ENCODE peak calls at places on chromosomes 3 and 15, in four cellular contexts. X is CD8-positive, alpha-beta T cell; D is hepatocyte; C is spleen. I is an unnamed sample. For H3K4me1, the result is how much of the 10 kb centered on the place peaks cover.

GRCh38 chr3:46719044-46719565 is 1.4 kb upstream of the PRSS50 start:
- DNase-seq in C (no peak), D (no peak), X (no peak), I (no peak)

GRCh38 chr15:74391604-74392401 is 24.4 kb upstream of the CYP11A1 start:
- DNase-seq in C (no peak), X (no peak), D (no peak), I (no peak)

GRCh38 chr3:153221748-153222162 is 59.7 kb downstream of the RAP2B start:
- DNase-seq in D (peak), X (peak), C (peak), I (no peak)

GRCh38 chr3:99872633-99873254 is 55.1 kb downstream of the CMSS1 start:
- DNase-seq in C (no peak), X (no peak), D (no peak), I (no peak)

GRCh38 chr3:187748050-187748481 is 2.8 kb upstream of the BCL6 start:
- DNase-seq in C (peak), D (peak), X (peak), I (peak)

GRCh38 chr3:15294914-15295313 is 37.5 kb downstream of the SH3BP5 start:
- DNase-seq in D (no peak), X (no peak), C (no peak), I (no peak)

GRCh38 chr3:70989174-70989573 is 594.4 kb downstream of the FOXP1 start:
- DNase-seq in C (no peak), X (no peak), D (no peak), I (no peak)

GRCh38 chr3:22671848-22672247 is 531.3 kb upstream of the UBE2E2 start:
- DNase-seq in D (no peak), X (no peak), C (no peak), I (no peak)

GRCh38 chr3:118057086-118057485 is 977.6 kb downstream of the IGSF11 start:
- DNase-seq in D (no peak), C (no peak), X (no peak), I (no peak)

GRCh38 chr3:29258161-29258560 is 22.7 kb upstream of the RBMS3 start:
- DNase-seq in X (no peak), D (no peak), C (no peak), I (no peak)

GRCh38 chr3:152910966-152911365 is 76.0 kb downstream of the P2RY1 start:
- DNase-seq in D (peak), C (no peak), X (no peak), I (no peak)

GRCh38 chr3:111069974-111070751 is 1.5 kb upstream of the NECTIN3 start:
- DNase-seq in D (peak), X (no peak), C (peak), I (no peak)

GRCh38 chr3:168996622-168997021 is 666.9 kb downstream of the MECOM start:
- DNase-seq in C (no peak), D (peak), X (no peak), I (no peak)

GRCh38 chr3:76565496-76566210 is 474.2 kb upstream of the ROBO2 start:
- DNase-seq in X (no peak), D (no peak), C (no peak), I (no peak)

GRCh38 chr15:100714034-100714748 is 111.8 kb downstream of the ASB7 start:
- DNase-seq in D (no peak), X (no peak), C (peak), I (no peak)

GRCh38 chr15:63476229-63476632 is 28.2 kb upstream of the USP3 start:
- DNase-seq in X (no peak), D (peak), C (no peak), I (no peak)

GRCh38 chr15:58529041-58529440 is 97.2 kb downstream of the LIPC start:
- DNase-seq in C (no peak), X (no peak), D (no peak), I (no peak)

GRCh38 chr15:85141601-85142185 is 160.0 kb downstream of the PDE8A start:
- DNase-seq in D (no peak), X (no peak), C (no peak), I (no peak)

GRCh38 chr3:72344256-72345046 is 503.8 kb downstream of the SHQ1 start:
- DNase-seq in C (peak), X (no peak), D (no peak), I (no peak)

GRCh38 chr3:15796771-15797599 is 794 bp downstream of the ANKRD28 start:
- DNase-seq in D (peak), C (no peak), X (no peak), I (peak)

GRCh38 chr3:179811321-179812095 is 158.7 kb downstream of the USP13 start:
- DNase-seq in C (no peak), D (peak), X (no peak), I (peak)

GRCh38 chr15:85831415-85832113 is 36.8 kb upstream of the KLHL25 start:
- DNase-seq in C (no peak), X (no peak), D (peak), I (peak)

GRCh38 chr3:31710123-31710841 is 177.6 kb downstream of the STT3B start:
- DNase-seq in C (no peak), D (no peak), X (no peak), I (no peak)

GRCh38 chr15:32763295-32763694 is 45.5 kb downstream of the GREM1 start:
- DNase-seq in D (no peak), C (no peak), X (no peak), I (no peak)

GRCh38 chr15:39934415-39935044 is 615 bp downstream of the EIF2AK4 start:
- DNase-seq in X (no peak), C (no peak), D (no peak), I (peak)

GRCh38 chr3:160885791-160886286 is 129.8 kb downstream of the PPM1L start:
- DNase-seq in X (no peak), D (peak), C (no peak), I (no peak)

GRCh38 chr3:177835008-177835407 is 637.7 kb upstream of the TBL1XR1 start:
- DNase-seq in X (no peak), D (no peak), C (no peak), I (no peak)

GRCh38 chr3:42151596-42152145 is 60.5 kb downstream of the TRAK1 start:
- DNase-seq in C (no peak), X (no peak), D (no peak), I (no peak)

GRCh38 chr15:68396068-68396467 is 35.9 kb downstream of the ITGA11 start:
- DNase-seq in X (no peak), C (no peak), D (no peak), I (no peak)

GRCh38 chr15:31300208-31300661 is 26.4 kb upstream of the KLF13 start:
- DNase-seq in C (no peak), X (no peak), D (no peak), I (no peak)

GRCh38 chr3:23209747-23210495 is 6.8 kb downstream of the UBE2E2 start:
- DNase-seq in X (no peak), C (no peak), D (no peak), I (no peak)

GRCh38 chr3:158718490-158719170 is 13.6 kb downstream of the RARRES1 start:
- DNase-seq in X (no peak), C (no peak), D (peak), I (no peak)

GRCh38 chr3:150081084-150081483 is 110.4 kb upstream of the PFN2 start:
- DNase-seq in X (no peak), C (no peak), D (no peak), I (no peak)

GRCh38 chr3:13371100-13372075 is 48.7 kb downstream of the NUP210 start:
- DNase-seq in D (no peak), C (no peak), X (no peak), I (no peak)

GRCh38 chr15:43230640-43231115 is 9.9 kb upstream of the EPB42 start:
- DNase-seq in X (no peak), D (no peak), C (no peak), I (no peak)

DNA sequence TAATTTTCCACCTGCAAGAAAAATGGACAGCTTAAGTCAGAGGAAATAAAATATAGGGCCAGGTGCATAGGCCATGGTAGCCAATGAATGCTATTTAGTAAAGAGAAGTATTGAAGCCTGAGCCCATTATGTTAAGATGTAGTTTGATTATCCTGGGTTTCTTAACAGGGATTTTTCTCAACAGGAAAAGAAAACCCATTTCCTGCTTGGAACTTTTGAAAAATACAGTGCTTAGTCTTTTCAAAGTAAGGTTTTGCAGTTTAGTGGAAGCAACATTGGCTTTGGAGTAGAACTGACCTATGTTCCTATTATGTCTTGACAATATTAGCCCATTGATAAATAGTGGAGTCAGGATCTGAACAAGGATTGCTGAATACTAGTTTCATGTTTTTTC is 259.5 kb upstream of the TGFBR2 start:
- DNase-seq in D (no peak), X (no peak), C (no peak), I (no peak)
- H3K4me1 ChIP-seq in D (under half), X (under half), C (under half), I (under half)

DNA sequence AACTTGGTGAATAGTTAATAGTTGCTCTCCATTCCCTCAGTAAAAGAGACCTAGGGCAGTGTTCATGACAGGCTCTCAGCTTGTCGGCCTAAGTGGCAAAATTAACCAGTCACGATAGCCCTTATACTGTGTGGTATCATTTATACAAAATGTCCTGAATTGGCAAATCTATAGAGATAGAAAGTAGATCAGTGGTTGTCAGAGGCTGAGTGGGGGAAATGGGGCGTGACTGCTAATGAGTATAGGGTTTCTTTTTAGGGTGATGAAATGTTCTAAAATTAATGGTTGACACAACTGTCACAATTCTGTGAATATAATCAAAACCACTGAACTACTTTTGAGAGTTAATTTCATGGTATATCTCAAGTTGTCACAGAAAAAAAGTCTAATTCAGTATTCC is 20.9 kb downstream of the ARIH1 start:
- DNase-seq in D (no peak), X (no peak), C (no peak), I (no peak)
- H3K4me1 ChIP-seq in D (under half), X (under half), C (half or more), I (under half)

DNA sequence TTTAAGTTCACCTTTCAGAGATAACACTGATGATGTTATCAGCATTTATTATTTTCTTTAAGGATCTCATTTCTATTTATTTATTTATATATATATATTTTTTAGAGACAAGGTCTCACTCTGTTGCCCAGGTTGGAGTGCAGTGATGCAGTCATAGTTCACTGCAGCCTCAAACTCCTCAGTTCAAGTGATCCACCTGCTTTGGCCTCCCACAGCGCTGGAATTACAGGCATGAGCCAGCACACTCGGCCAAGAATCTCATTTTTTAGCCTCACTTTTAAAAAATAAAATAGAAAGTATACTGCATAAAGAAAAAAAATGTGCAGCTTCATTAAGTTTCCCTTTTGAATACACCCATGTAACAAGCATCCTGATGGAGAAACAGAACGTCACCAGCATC is 35.6 kb downstream of the PLA2G4D start:
- DNase-seq in C (no peak), X (no peak), D (no peak), I (no peak)
- H3K4me1 ChIP-seq in C (under half), X (under half), D (under half), I (under half)

GRCh38 chr3:24437326-24437725 is 57.3 kb downstream of the THRB start:
- DNase-seq in X (no peak), C (no peak), D (no peak), I (no peak)
- H3K4me1 ChIP-seq in X (under half), C (under half), D (half or more), I (under half)

GRCh38 chr3:127699098-127699945 is 26.6 kb downstream of the ABTB1 start:
- DNase-seq in X (no peak), C (peak), D (no peak), I (no peak)

GRCh38 chr3:127701281-127701792 is 28.6 kb downstream of the ABTB1 start:
- DNase-seq in X (no peak), D (no peak), C (peak), I (no peak)

GRCh38 chr3:127702151-127702578 is 29.4 kb downstream of the ABTB1 start:
- DNase-seq in C (peak), D (no peak), X (no peak), I (no peak)

GRCh38 chr3:127699946-127700300 is 27.2 kb downstream of the ABTB1 start:
- DNase-seq in C (no peak), D (no peak), X (no peak), I (no peak)

GRCh38 chr3:127700406-127700805 is 27.7 kb downstream of the ABTB1 start:
- DNase-seq in X (no peak), C (peak), D (no peak), I (no peak)
- H3K4me1 ChIP-seq in X (under half), C (half or more), D (under half), I (under half)

GRCh38 chr15:66454143-66454542 is 43.4 kb downstream of the SNAPC5 start:
- DNase-seq in D (no peak), C (no peak), X (no peak), I (no peak)
- H3K4me1 ChIP-seq in D (under half), C (under half), X (under half), I (under half)

GRCh38 chr3:11588755-11589154 is 55.0 kb downstream of the VGLL4 start:
- DNase-seq in D (no peak), C (no peak), X (no peak), I (no peak)
- H3K4me1 ChIP-seq in D (under half), C (half or more), X (under half), I (under half)

I was measured in neuronal stem cell.